ENCODE peak calls at places on chromosomes 6 and 20, in ten cellular contexts. One of them, this sample, is unnamed.

GRCh38 chr6:97189767-97190166 is 93.2 kb downstream of the MMS22L start:
- DNase-seq in GM12864: no peak
- DNase-seq in GM12865: no peak
- DNase-seq in sigmoid colon: no peak
- DNase-seq in hepatocyte: no peak
- DNase-seq in GM06990: no peak
- DNase-seq in epithelial cell of esophagus: peak; percentile 17
- DNase-seq in thoracic aorta: no peak
- DNase-seq in CD14-positive monocyte: no peak
- DNase-seq in HCT116: no peak
- DNase-seq in this sample: no peak

GRCh38 chr6:37074053-37074827 is 68.8 kb downstream of the FGD2 start:
- DNase-seq in GM12864: no peak
- DNase-seq in GM12865: no peak
- DNase-seq in sigmoid colon: peak; percentile 83
- DNase-seq in hepatocyte: peak; percentile 61
- DNase-seq in GM06990: no peak
- DNase-seq in epithelial cell of esophagus: peak; percentile 72
- DNase-seq in thoracic aorta: no peak
- DNase-seq in CD14-positive monocyte: no peak
- DNase-seq in HCT116: no peak
- DNase-seq in this sample: no peak

GRCh38 chr20:37406010-37406998 is 60.4 kb downstream of the SRC start:
- DNase-seq in GM12864: no peak
- DNase-seq in GM12865: peak; percentile 77
- DNase-seq in sigmoid colon: no peak
- DNase-seq in hepatocyte: peak; percentile 77
- DNase-seq in GM06990: peak; percentile 80
- DNase-seq in epithelial cell of esophagus: peak; percentile 28
- DNase-seq in thoracic aorta: no peak
- DNase-seq in CD14-positive monocyte: no peak
- DNase-seq in HCT116: no peak
- DNase-seq in this sample: peak; percentile 89

GRCh38 chr6:154187203-154187602 is 148.2 kb downstream of the OPRM1 start:
- DNase-seq in GM12864: no peak
- DNase-seq in GM12865: no peak
- DNase-seq in sigmoid colon: no peak
- DNase-seq in hepatocyte: no peak
- DNase-seq in GM06990: no peak
- DNase-seq in epithelial cell of esophagus: no peak
- DNase-seq in thoracic aorta: no peak
- DNase-seq in CD14-positive monocyte: no peak
- DNase-seq in HCT116: no peak
- DNase-seq in this sample: no peak

GRCh38 chr6:22880686-22881433 is 311.5 kb downstream of the HDGFL1 start:
- DNase-seq in GM12864: no peak
- DNase-seq in GM12865: no peak
- DNase-seq in sigmoid colon: no peak
- DNase-seq in hepatocyte: peak; percentile 73
- DNase-seq in GM06990: no peak
- DNase-seq in epithelial cell of esophagus: peak; percentile 96
- DNase-seq in thoracic aorta: no peak
- DNase-seq in CD14-positive monocyte: no peak
- DNase-seq in HCT116: no peak
- DNase-seq in this sample: no peak

GRCh38 chr20:38649275-38649891 is 47.8 kb downstream of the ARHGAP40 start:
- DNase-seq in GM12864: no peak
- DNase-seq in GM12865: peak; percentile 28
- DNase-seq in sigmoid colon: no peak
- DNase-seq in hepatocyte: peak; percentile 57
- DNase-seq in GM06990: no peak
- DNase-seq in epithelial cell of esophagus: peak; percentile 37
- DNase-seq in thoracic aorta: no peak
- DNase-seq in CD14-positive monocyte: no peak
- DNase-seq in HCT116: no peak
- DNase-seq in this sample: peak; percentile 57

GRCh38 chr6:149181304-149181703 is 136.2 kb upstream of the TAB2 start:
- DNase-seq in GM12864: no peak
- DNase-seq in GM12865: no peak
- DNase-seq in sigmoid colon: no peak
- DNase-seq in hepatocyte: no peak
- DNase-seq in GM06990: no peak
- DNase-seq in epithelial cell of esophagus: no peak
- DNase-seq in thoracic aorta: no peak
- DNase-seq in CD14-positive monocyte: no peak
- DNase-seq in HCT116: no peak
- DNase-seq in this sample: no peak

GRCh38 chr6:15320683-15321082 is 74.8 kb downstream of the JARID2 start:
- DNase-seq in GM12864: no peak
- DNase-seq in GM12865: no peak
- DNase-seq in sigmoid colon: no peak
- DNase-seq in hepatocyte: no peak
- DNase-seq in GM06990: no peak
- DNase-seq in epithelial cell of esophagus: peak; percentile 42
- DNase-seq in thoracic aorta: no peak
- DNase-seq in CD14-positive monocyte: no peak
- DNase-seq in HCT116: no peak
- DNase-seq in this sample: no peak

GRCh38 chr20:15289337-15289736 is 951.9 kb upstream of the FLRT3 start:
- DNase-seq in GM12864: no peak
- DNase-seq in GM12865: no peak
- DNase-seq in sigmoid colon: no peak
- DNase-seq in hepatocyte: no peak
- DNase-seq in GM06990: no peak
- DNase-seq in epithelial cell of esophagus: no peak
- DNase-seq in thoracic aorta: no peak
- DNase-seq in CD14-positive monocyte: no peak
- DNase-seq in HCT116: no peak
- DNase-seq in this sample: no peak

GRCh38 chr6:21559238-21559637 is 34.3 kb upstream of the SOX4 start:
- DNase-seq in GM12864: no peak
- DNase-seq in GM12865: no peak
- DNase-seq in sigmoid colon: no peak
- DNase-seq in hepatocyte: no peak
- DNase-seq in GM06990: no peak
- DNase-seq in epithelial cell of esophagus: peak; percentile 46
- DNase-seq in thoracic aorta: no peak
- DNase-seq in CD14-positive monocyte: no peak
- DNase-seq in HCT116: no peak
- DNase-seq in this sample: no peak

GRCh38 chr6:136764522-136764993 is 27.7 kb downstream of the MAP3K5 start:
- DNase-seq in GM12864: peak; percentile 64
- DNase-seq in GM12865: peak; percentile 91
- DNase-seq in sigmoid colon: no peak
- DNase-seq in hepatocyte: no peak
- DNase-seq in GM06990: peak; percentile 74
- DNase-seq in epithelial cell of esophagus: no peak
- DNase-seq in thoracic aorta: no peak
- DNase-seq in CD14-positive monocyte: no peak
- DNase-seq in HCT116: no peak
- DNase-seq in this sample: peak; percentile 46

GRCh38 chr6:168118935-168119334 is 39.9 kb upstream of the FRMD1 start:
- DNase-seq in GM12864: no peak
- DNase-seq in GM12865: no peak
- DNase-seq in sigmoid colon: peak; percentile 38
- DNase-seq in hepatocyte: no peak
- DNase-seq in GM06990: no peak
- DNase-seq in epithelial cell of esophagus: no peak
- DNase-seq in thoracic aorta: no peak
- DNase-seq in CD14-positive monocyte: no peak
- DNase-seq in HCT116: no peak
- DNase-seq in this sample: no peak
- TF ChIP-seq CTCF in GM12864: no peak
- TF ChIP-seq CTCF in GM12865: no peak
- TF ChIP-seq CTCF in sigmoid colon: no peak
- TF ChIP-seq CTCF in hepatocyte: no peak
- TF ChIP-seq CTCF in GM06990: no peak
- TF ChIP-seq CTCF in epithelial cell of esophagus: no peak
- TF ChIP-seq CTCF in thoracic aorta: no peak
- TF ChIP-seq CTCF in CD14-positive monocyte: no peak
- TF ChIP-seq CTCF in HCT116: no peak
- TF ChIP-seq CTCF in this sample: no peak

GRCh38 chr6:41071923-41072835 is at the start of gene OARD1:
- DNase-seq in GM12864: peak; percentile 95
- DNase-seq in GM12865: peak; percentile 99
- DNase-seq in sigmoid colon: peak; percentile 100
- DNase-seq in hepatocyte: peak; percentile 100
- DNase-seq in GM06990: peak; percentile 99
- DNase-seq in epithelial cell of esophagus: peak; percentile 99
- DNase-seq in thoracic aorta: peak; percentile 94
- DNase-seq in CD14-positive monocyte: no peak
- DNase-seq in HCT116: peak; percentile 98
- DNase-seq in this sample: peak; percentile 97
- TF ChIP-seq CTCF in GM12864: no peak
- TF ChIP-seq CTCF in GM12865: no peak
- TF ChIP-seq CTCF in sigmoid colon: no peak
- TF ChIP-seq CTCF in hepatocyte: no peak
- TF ChIP-seq CTCF in GM06990: no peak
- TF ChIP-seq CTCF in epithelial cell of esophagus: no peak
- TF ChIP-seq CTCF in thoracic aorta: no peak
- TF ChIP-seq CTCF in CD14-positive monocyte: no peak
- TF ChIP-seq CTCF in HCT116: no peak
- TF ChIP-seq CTCF in this sample: no peak

DNA sequence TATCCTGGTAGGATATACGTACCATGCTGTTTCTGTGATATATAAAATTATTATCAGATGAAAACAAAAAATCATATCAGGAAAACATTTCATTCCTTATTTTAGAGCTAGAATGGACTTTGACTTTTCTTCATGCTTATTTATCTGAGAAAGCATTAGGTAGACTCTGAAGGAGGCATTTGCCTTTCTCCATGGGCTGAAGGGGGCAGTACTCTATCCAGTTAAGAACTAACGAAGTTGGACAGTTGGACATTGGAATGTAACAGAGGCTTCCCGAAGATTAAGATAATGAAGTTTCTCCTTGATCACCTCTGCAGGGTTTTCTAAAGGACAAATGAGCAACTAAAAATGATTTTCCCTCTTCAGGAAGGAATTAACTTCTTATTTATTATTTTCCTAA is 234.0 kb downstream of the SAMD5 start:
- DNase-seq in GM12864: no peak
- DNase-seq in GM12865: no peak
- DNase-seq in sigmoid colon: no peak
- DNase-seq in hepatocyte: peak; percentile 18
- DNase-seq in GM06990: no peak
- DNase-seq in epithelial cell of esophagus: no peak
- DNase-seq in thoracic aorta: no peak
- DNase-seq in CD14-positive monocyte: no peak
- DNase-seq in HCT116: no peak
- DNase-seq in this sample: no peak
- TF ChIP-seq CTCF in GM12864: no peak
- TF ChIP-seq CTCF in GM12865: no peak
- TF ChIP-seq CTCF in sigmoid colon: no peak
- TF ChIP-seq CTCF in hepatocyte: peak; percentile 31
- TF ChIP-seq CTCF in GM06990: no peak
- TF ChIP-seq CTCF in epithelial cell of esophagus: no peak
- TF ChIP-seq CTCF in thoracic aorta: no peak
- TF ChIP-seq CTCF in CD14-positive monocyte: no peak
- TF ChIP-seq CTCF in HCT116: peak; percentile 24
- TF ChIP-seq CTCF in this sample: no peak

GRCh38 chr20:52313335-52313963 is 121.9 kb upstream of the ZFP64 start:
- DNase-seq in GM12864: no peak
- DNase-seq in GM12865: no peak
- DNase-seq in sigmoid colon: no peak
- DNase-seq in hepatocyte: peak; percentile 68
- DNase-seq in GM06990: no peak
- DNase-seq in epithelial cell of esophagus: peak; percentile 49
- DNase-seq in thoracic aorta: no peak
- DNase-seq in CD14-positive monocyte: no peak
- DNase-seq in HCT116: peak; percentile 7
- DNase-seq in this sample: no peak
- TF ChIP-seq CTCF in GM12864: no peak
- TF ChIP-seq CTCF in GM12865: no peak
- TF ChIP-seq CTCF in sigmoid colon: no peak
- TF ChIP-seq CTCF in hepatocyte: peak; percentile 75
- TF ChIP-seq CTCF in GM06990: no peak
- TF ChIP-seq CTCF in epithelial cell of esophagus: peak; percentile 66
- TF ChIP-seq CTCF in thoracic aorta: no peak
- TF ChIP-seq CTCF in CD14-positive monocyte: no peak
- TF ChIP-seq CTCF in HCT116: peak; percentile 23
- TF ChIP-seq CTCF in this sample: no peak

GRCh38 chr6:156953478-156954146 is 176.4 kb downstream of the ARID1B start:
- DNase-seq in GM12864: no peak
- DNase-seq in GM12865: no peak
- DNase-seq in sigmoid colon: no peak
- DNase-seq in hepatocyte: peak; percentile 92
- DNase-seq in GM06990: no peak
- DNase-seq in epithelial cell of esophagus: peak; percentile 95
- DNase-seq in thoracic aorta: no peak
- DNase-seq in CD14-positive monocyte: no peak
- DNase-seq in HCT116: peak; percentile 42
- DNase-seq in this sample: peak; percentile 51
- TF ChIP-seq CTCF in GM12864: no peak
- TF ChIP-seq CTCF in GM12865: no peak
- TF ChIP-seq CTCF in sigmoid colon: no peak
- TF ChIP-seq CTCF in hepatocyte: peak; percentile 40
- TF ChIP-seq CTCF in GM06990: no peak
- TF ChIP-seq CTCF in epithelial cell of esophagus: peak; percentile 48
- TF ChIP-seq CTCF in thoracic aorta: no peak
- TF ChIP-seq CTCF in CD14-positive monocyte: no peak
- TF ChIP-seq CTCF in HCT116: no peak
- TF ChIP-seq CTCF in this sample: no peak

DNA sequence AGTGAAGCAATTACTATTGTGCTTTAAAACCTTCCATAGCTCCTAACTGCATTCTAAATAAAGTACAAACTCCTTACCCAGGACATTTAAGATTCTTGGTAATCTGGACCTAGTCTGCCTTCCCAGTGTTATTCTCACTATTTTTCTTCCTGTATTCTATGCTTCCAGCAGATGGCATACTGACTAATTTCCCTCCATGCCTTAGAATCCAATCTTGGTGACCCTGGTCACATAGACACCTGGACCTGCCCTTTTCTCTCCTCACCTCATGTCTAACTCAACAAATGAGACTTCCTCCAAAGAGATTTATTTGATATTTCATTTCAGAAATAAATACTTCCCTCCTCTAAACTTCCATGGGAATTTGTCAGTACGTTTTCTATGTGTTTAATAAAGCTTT is 25.8 kb downstream of the ROS1 start:
- DNase-seq in GM12864: no peak
- DNase-seq in GM12865: no peak
- DNase-seq in sigmoid colon: no peak
- DNase-seq in hepatocyte: no peak
- DNase-seq in GM06990: no peak
- DNase-seq in epithelial cell of esophagus: peak; percentile 10
- DNase-seq in thoracic aorta: no peak
- DNase-seq in CD14-positive monocyte: no peak
- DNase-seq in HCT116: no peak
- DNase-seq in this sample: no peak
- TF ChIP-seq CTCF in GM12864: no peak
- TF ChIP-seq CTCF in GM12865: no peak
- TF ChIP-seq CTCF in sigmoid colon: no peak
- TF ChIP-seq CTCF in hepatocyte: peak; percentile 43
- TF ChIP-seq CTCF in GM06990: no peak
- TF ChIP-seq CTCF in epithelial cell of esophagus: peak; percentile 49
- TF ChIP-seq CTCF in thoracic aorta: no peak
- TF ChIP-seq CTCF in CD14-positive monocyte: no peak
- TF ChIP-seq CTCF in HCT116: peak; percentile 44
- TF ChIP-seq CTCF in this sample: peak; percentile 6